ENCODE peak calls at places on chromosome 22, in six cellular contexts. F is AG10803, K is cardiac muscle cell, B is foreskin fibroblast, L is PC-9, H is tibial artery. X is an unnamed sample.

GRCh38 chr22:46587492-46588278 is 32.5 kb upstream of the GRAMD4 start:
- DNase-seq in L (no peak), K (no peak), B (no peak), H (no peak), F (no peak), X (no peak)

GRCh38 chr22:42083119-42083518 is 3.6 kb downstream of the SMDT1 start:
- DNase-seq in B (no peak), H (no peak), L (no peak), F (no peak), K (no peak), X (no peak)

GRCh38 chr22:47284822-47285221 is 522.4 kb downstream of the TBC1D22A start:
- DNase-seq in K (no peak), B (no peak), L (no peak), F (no peak), H (no peak), X (no peak)

GRCh38 chr22:48517039-48518030 is 1310.3 kb downstream of the BRD1 start:
- DNase-seq in K (no peak), F (no peak), L (peak), H (no peak), B (no peak), X (no peak)

GRCh38 chr22:40487663-40488249 is 117.4 kb downstream of the SGSM3 start:
- DNase-seq in H (no peak), B (peak), L (no peak), K (peak), F (peak), X (peak)

GRCh38 chr22:31544481-31545480 is 48.4 kb downstream of the SFI1 start:
- DNase-seq in L (no peak), F (no peak), K (no peak), H (no peak), B (no peak), X (peak)

GRCh38 chr22:19177164-19178064 is 1.1 kb downstream of the SLC25A1 start:
- DNase-seq in B (peak), K (no peak), L (no peak), H (no peak), F (no peak), X (no peak)

GRCh38 chr22:41775976-41776375 is 24.5 kb upstream of the CCDC134 start:
- DNase-seq in H (no peak), B (no peak), F (no peak), L (peak), K (peak), X (no peak)

GRCh38 chr22:46245515-46245914 is 4.6 kb downstream of the CDPF1 start:
- DNase-seq in F (no peak), K (peak), H (no peak), L (no peak), B (peak), X (no peak)

GRCh38 chr22:22753526-22754267 is 109.3 kb downstream of the GGTLC2 start:
- DNase-seq in L (peak), F (no peak), B (peak), H (peak), K (peak), X (peak)

GRCh38 chr22:22123118-22123959 is 121.2 kb upstream of the VPREB1 start:
- DNase-seq in H (no peak), B (no peak), L (no peak), K (no peak), F (no peak), X (no peak)

GRCh38 chr22:46593211-46593676 is 26.9 kb upstream of the GRAMD4 start:
- DNase-seq in K (no peak), B (no peak), L (no peak), F (no peak), H (peak), X (no peak)

GRCh38 chr22:49450521-49450920 is 377.2 kb downstream of the BRD1 start:
- DNase-seq in L (no peak), H (peak), B (no peak), F (no peak), K (no peak), X (no peak)

GRCh38 chr22:29838599-29838956 is 504 bp upstream of the ASCC2 start:
- DNase-seq in F (no peak), H (no peak), L (no peak), B (no peak), K (no peak), X (no peak)

GRCh38 chr22:45783021-45783420 is 111.4 kb downstream of the ATXN10 start:
- DNase-seq in K (no peak), L (no peak), H (no peak), F (no peak), B (no peak), X (no peak)

DNA sequence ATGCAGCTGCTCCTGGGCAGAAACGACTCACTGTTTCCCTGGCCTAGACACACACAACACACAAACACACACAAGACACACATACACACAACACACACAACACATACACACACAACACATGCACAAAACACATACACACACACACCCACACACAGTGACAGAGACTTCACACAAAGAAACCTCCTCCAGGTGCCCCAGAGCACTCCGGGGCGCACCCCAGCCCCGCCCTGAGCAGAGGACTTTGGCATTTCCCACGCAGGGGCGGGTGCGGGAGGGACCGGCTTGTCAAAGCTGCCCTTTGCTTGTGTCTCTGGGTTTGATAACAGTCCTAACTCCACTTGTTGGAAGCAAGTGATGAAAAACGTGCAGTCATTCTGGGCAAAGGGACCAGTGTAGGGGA is 6.5 kb downstream of the APOBEC3A start:
- DNase-seq in F (no peak), L (peak), H (no peak), K (no peak), B (no peak), X (no peak)
- H3K4me3 ChIP-seq in F (no peak), L (no peak), H (no peak), K (no peak), B (no peak), X (no peak)

GRCh38 chr22:38460367-38460952 is 5.5 kb upstream of the KCNJ4 start:
- DNase-seq in L (no peak), B (no peak), H (no peak), K (no peak), F (no peak), X (no peak)

GRCh38 chr22:38462960-38463784 is 4.7 kb upstream of the KDELR3 start:
- DNase-seq in K (peak), B (no peak), F (no peak), L (no peak), H (no peak), X (no peak)

GRCh38 chr22:38464992-38465672 is 2.8 kb upstream of the KDELR3 start:
- DNase-seq in L (no peak), F (no peak), B (no peak), K (no peak), H (no peak), X (no peak)

GRCh38 chr22:38461057-38461413 is 6.0 kb upstream of the KCNJ4 start:
- DNase-seq in B (peak), H (no peak), K (peak), L (no peak), F (no peak), X (no peak)

DNA sequence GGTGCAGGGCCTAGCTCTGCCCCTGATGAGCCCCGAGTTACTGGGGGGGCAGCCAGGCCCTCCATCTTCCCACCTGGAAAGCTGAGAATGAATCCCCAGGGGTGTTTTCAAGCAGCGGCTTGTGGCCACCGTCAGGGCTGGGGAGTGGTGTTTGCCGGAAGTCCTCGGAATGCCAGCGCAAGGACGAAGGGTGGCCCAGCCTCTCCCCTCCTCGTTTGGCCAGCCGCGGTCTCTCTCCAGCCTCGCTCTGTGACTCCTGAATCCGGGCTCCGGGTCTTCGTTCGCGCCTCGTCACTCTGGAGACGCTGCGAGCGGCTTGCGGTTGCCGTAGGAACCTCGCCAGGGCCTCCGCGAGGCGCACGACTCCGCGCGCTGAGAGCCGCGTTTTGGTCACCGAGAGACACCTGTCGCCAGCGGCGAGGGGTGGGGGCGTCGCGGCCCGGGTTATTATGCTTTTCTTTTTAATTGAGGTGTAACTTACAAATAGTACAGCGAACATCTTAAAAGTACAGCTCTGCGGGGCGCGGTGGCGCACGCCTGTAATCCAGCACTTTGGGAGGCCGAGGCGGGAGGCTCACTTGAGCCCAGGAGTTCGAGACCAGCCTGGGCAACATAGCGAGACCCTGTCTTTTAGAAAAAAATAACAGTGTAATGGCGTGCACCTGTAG is 6.3 kb upstream of the KDELR3 start:
- DNase-seq in L (peak), B (peak), H (peak), F (peak), K (peak), X (peak)
- TF ChIP-seq CTCF in L (no peak), B (no peak), H (no peak), F (no peak), K (no peak), X (no peak)

GRCh38 chr22:16949561-16949960 is 58.5 kb downstream of the GAB4 start:
- DNase-seq in F (no peak), K (no peak), B (no peak), L (no peak), H (no peak), X (peak)
- H3K4me3 ChIP-seq in F (no peak), K (no peak), B (no peak), L (no peak), H (no peak), X (no peak)

GRCh38 chr22:37051629-37052385 is at the start of gene KCTD17:
- DNase-seq in K (peak), L (peak), H (peak), F (peak), B (peak), X (peak)
- TF ChIP-seq CTCF in K (no peak), L (no peak), H (no peak), F (no peak), B (no peak), X (no peak)

GRCh38 chr22:17352798-17353197 is 16.5 kb upstream of the CECR2 start:
- DNase-seq in F (no peak), L (no peak), H (no peak), K (no peak), B (no peak), X (no peak)

GRCh38 chr22:17357688-17358087 is 11.6 kb upstream of the CECR2 start:
- DNase-seq in K (no peak), B (no peak), H (no peak), F (no peak), L (no peak), X (no peak)

GRCh38 chr22:17359501-17359900 is 9.8 kb upstream of the CECR2 start:
- DNase-seq in B (no peak), K (peak), L (no peak), F (no peak), H (no peak), X (no peak)

DNA sequence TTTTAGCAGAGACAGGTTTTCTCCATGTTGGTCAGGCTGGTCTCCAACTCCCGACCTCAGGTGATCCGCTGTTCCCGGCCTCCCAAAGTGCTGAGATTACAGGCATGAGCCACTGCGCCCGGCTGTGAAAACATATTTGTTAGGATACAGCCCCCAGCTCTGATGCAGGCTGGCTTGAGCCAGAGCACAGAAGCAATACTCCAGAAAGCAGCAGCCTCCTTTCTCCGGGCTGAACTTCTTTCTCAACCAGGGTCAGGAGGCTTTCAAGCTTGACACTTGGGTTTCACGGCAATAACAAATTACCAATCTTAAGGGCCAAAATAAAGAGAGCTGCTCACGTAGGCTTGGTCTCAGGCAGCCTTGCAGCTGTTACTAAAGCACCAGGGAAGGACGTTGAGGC is 10.9 kb upstream of the CECR2 start:
- DNase-seq in F (no peak), B (no peak), K (no peak), L (no peak), H (no peak), X (no peak)
- H3K4me3 ChIP-seq in F (no peak), B (no peak), K (no peak), L (no peak), H (no peak), X (no peak)

GRCh38 chr22:20751185-20751851 is 22.6 kb upstream of the SERPIND1 start:
- DNase-seq in B (peak), F (no peak), K (peak), H (no peak), L (no peak), X (no peak)
- TF ChIP-seq CTCF in B (no peak), F (no peak), K (peak), H (no peak), L (no peak), X (no peak)

GRCh38 chr22:28094831-28095230 is 175.8 kb upstream of the PITPNB start:
- DNase-seq in L (no peak), F (no peak), B (no peak), K (no peak), H (no peak), X (no peak)

GRCh38 chr22:28091486-28091885 is 172.4 kb upstream of the PITPNB start:
- DNase-seq in L (no peak), H (no peak), F (no peak), K (no peak), B (no peak), X (no peak)
- H3K4me3 ChIP-seq in L (no peak), H (no peak), F (no peak), K (no peak), B (no peak), X (no peak)

GRCh38 chr22:33427461-33427860 is 369.3 kb upstream of the SYN3 start:
- DNase-seq in K (no peak), H (no peak), B (no peak), L (no peak), F (peak), X (no peak)

GRCh38 chr22:33431300-33431699 is 373.1 kb upstream of the SYN3 start:
- DNase-seq in F (no peak), L (no peak), B (no peak), H (no peak), K (no peak), X (no peak)

GRCh38 chr22:33421859-33422258 is 363.7 kb upstream of the SYN3 start:
- DNase-seq in K (no peak), L (no peak), B (no peak), H (no peak), F (no peak), X (no peak)

GRCh38 chr22:33426451-33426850 is 368.3 kb upstream of the SYN3 start:
- DNase-seq in L (no peak), F (no peak), K (no peak), B (no peak), H (no peak), X (no peak)
- TF ChIP-seq CTCF in L (no peak), F (no peak), K (no peak), B (no peak), H (no peak), X (no peak)

DNA sequence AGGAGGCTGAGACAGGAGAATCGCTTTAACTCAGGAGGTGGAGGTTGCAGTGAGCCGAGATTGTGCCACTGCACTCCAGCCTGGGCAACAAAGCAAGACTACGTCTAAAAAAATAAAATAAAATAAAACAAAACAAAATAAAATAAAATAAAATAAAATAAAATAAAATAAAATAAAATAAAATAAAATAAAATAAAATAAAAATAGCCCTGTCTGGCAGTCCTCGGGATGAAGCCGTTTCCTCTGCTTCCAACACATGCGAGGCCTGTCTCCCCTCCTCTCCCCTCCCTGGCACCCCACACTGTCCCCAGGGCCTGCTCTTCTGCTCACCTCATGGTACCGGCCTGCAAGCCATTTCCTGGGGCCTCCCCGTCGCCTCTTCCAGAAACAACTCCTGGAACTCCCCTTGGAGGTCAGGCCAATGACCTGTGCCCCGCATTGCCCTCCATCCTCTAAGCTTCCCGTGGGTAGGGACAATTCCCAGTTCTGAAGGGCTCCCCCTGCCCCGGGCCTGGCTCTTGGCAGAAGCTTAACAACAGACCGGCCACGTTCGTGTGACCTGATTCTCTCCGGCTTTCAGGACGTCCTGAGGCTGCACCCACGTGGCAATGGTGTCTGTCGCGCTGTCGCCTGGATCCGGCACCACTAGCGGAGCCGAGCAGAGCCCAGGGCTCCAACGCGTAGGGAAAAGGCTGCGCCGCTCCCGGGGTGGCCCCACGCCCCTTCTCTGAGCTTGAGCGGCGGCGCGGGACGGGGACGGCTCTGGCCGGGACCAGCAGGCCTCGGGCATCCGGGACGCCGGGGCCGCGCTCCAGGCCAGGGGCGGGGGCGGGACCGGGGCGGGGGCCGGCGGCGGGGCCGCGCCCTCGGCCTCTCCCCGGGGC is 456 bp upstream of the PARVB start:
- DNase-seq in K (peak), F (peak), B (peak), L (peak), H (no peak), X (peak)
- H3K4me3 ChIP-seq in K (peak), F (peak), B (peak), L (peak), H (peak), X (peak)